ENCODE peak calls at places on chromosomes 11 and 22, in seven cellular contexts. L is stimulated activated CD8-positive, alpha-beta memory T cell treated with anti-CD3 and anti-CD28 coated beads, Interleukin-2, amount 100 ng/mL, for 48 hours; F is RPMI7951; O is activated effector memory CD4-positive, alpha-beta T cell treated with Interleukin-2 at 50 U/mL for 16 hours; P is upper lobe of right lung; Z is lung; R is endothelial cell. E is an unnamed sample.

GRCh38 chr22:37735054-37735453 is 38.2 kb downstream of the TRIOBP start:
- DNase-seq in L (no peak), F (peak), O (no peak), P (peak), Z (no peak), R (peak), E (peak)

GRCh38 chr11:109864161-109864661 is 229.0 kb upstream of the ZC3H12C start:
- DNase-seq in L (no peak), F (peak), O (no peak), P (no peak), Z (no peak), R (no peak), E (peak)

GRCh38 chr11:86800076-86800955 is at the start of gene PRSS23:
- DNase-seq in L (peak), F (peak), O (no peak), P (peak), Z (peak), R (peak), E (peak)

GRCh38 chr11:17593466-17594245 is 46.6 kb downstream of the OTOG start:
- DNase-seq in L (no peak), F (no peak), O (no peak), P (peak), Z (no peak), R (no peak), E (peak)

GRCh38 chr11:117218133-117218915 is 13.5 kb downstream of the PCSK7 start:
- DNase-seq in L (no peak), F (no peak), O (no peak), P (peak), Z (no peak), R (no peak), E (no peak)

GRCh38 chr22:39624501-39624821 is 53.9 kb downstream of the CACNA1I start:
- DNase-seq in L (no peak), F (no peak), O (no peak), P (no peak), Z (no peak), R (no peak), E (no peak)

GRCh38 chr11:45089845-45090499 is 56.5 kb upstream of the PRDM11 start:
- DNase-seq in L (no peak), F (peak), O (no peak), P (no peak), Z (no peak), R (no peak), E (no peak)

GRCh38 chr11:1701041-1701807 is 4.2 kb downstream of the KRTAP5-6 start:
- DNase-seq in L (no peak), F (no peak), O (no peak), P (no peak), Z (no peak), R (no peak), E (no peak)

GRCh38 chr11:42239102-42239501 is 779.6 kb upstream of the LRRC4C start:
- DNase-seq in L (no peak), F (peak), O (no peak), P (no peak), Z (no peak), R (no peak), E (peak)

GRCh38 chr11:45388472-45388871 is 102.3 kb upstream of the SYT13 start:
- DNase-seq in L (no peak), F (no peak), O (no peak), P (no peak), Z (no peak), R (no peak), E (no peak)

GRCh38 chr11:111414936-111415335 is 35.9 kb upstream of the POU2AF1 start:
- DNase-seq in L (no peak), F (no peak), O (no peak), P (no peak), Z (no peak), R (no peak), E (no peak)

GRCh38 chr11:17683378-17684161 is 35.8 kb upstream of the MYOD1 start:
- DNase-seq in L (no peak), F (peak), O (no peak), P (no peak), Z (no peak), R (no peak), E (peak)

GRCh38 chr22:28768701-28769393 is 3.6 kb upstream of the CCDC117 start:
- DNase-seq in L (no peak), F (no peak), O (no peak), P (no peak), Z (no peak), R (no peak), E (no peak)

GRCh38 chr11:96122601-96123044 is 198.7 kb upstream of the MTMR2 start:
- DNase-seq in L (no peak), F (peak), O (no peak), P (no peak), Z (no peak), R (no peak), E (peak)

GRCh38 chr22:17946691-17947367 is 77.5 kb downstream of the MICAL3 start:
- DNase-seq in L (no peak), F (no peak), O (no peak), P (no peak), Z (no peak), R (no peak), E (no peak)

GRCh38 chr22:31036671-31037550 is 44.2 kb upstream of the SMTN start:
- DNase-seq in L (no peak), F (peak), O (no peak), P (no peak), Z (no peak), R (no peak), E (peak)

GRCh38 chr11:1931326-1931725 is 11.8 kb downstream of the TNNT3 start:
- DNase-seq in L (no peak), F (no peak), O (no peak), P (peak), Z (no peak), R (no peak), E (peak)

GRCh38 chr11:125371451-125371935 is 124.6 kb downstream of the FEZ1 start:
- DNase-seq in L (no peak), F (no peak), O (no peak), P (peak), Z (no peak), R (no peak), E (peak)

GRCh38 chr11:27120211-27120610 is 79.6 kb downstream of the BBOX1 start:
- DNase-seq in L (no peak), F (no peak), O (no peak), P (no peak), Z (no peak), R (no peak), E (no peak)

GRCh38 chr11:123197711-123198110 is 2.7 kb upstream of the CLMP start:
- DNase-seq in L (no peak), F (peak), O (no peak), P (no peak), Z (no peak), R (no peak), E (peak)

GRCh38 chr11:10304495-10305261 is at the start of gene ADM:
- DNase-seq in L (no peak), F (peak), O (no peak), P (peak), Z (peak), R (peak), E (peak)

GRCh38 chr11:78351979-78352731 is 65.5 kb downstream of the GAB2 start:
- DNase-seq in L (no peak), F (no peak), O (no peak), P (no peak), Z (no peak), R (no peak), E (peak)

GRCh38 chr11:109424893-109425292 is 2.9 kb downstream of the C11orf87 start:
- DNase-seq in L (no peak), F (no peak), O (no peak), P (peak), Z (no peak), R (peak), E (peak)

GRCh38 chr22:32411388-32411787 is 659 bp downstream of the RTCB start:
- DNase-seq in L (no peak), F (no peak), O (no peak), P (no peak), Z (no peak), R (no peak), E (peak)

GRCh38 chr22:48309115-48309705 is 1518.5 kb downstream of the BRD1 start:
- DNase-seq in L (no peak), F (no peak), O (no peak), P (no peak), Z (no peak), R (no peak), E (peak)

GRCh38 chr11:102494216-102494615 is 36.3 kb downstream of the MMP7 start:
- DNase-seq in L (no peak), F (peak), O (no peak), P (no peak), Z (no peak), R (no peak), E (no peak)

GRCh38 chr11:72574046-72574445 is 100.2 kb downstream of the PDE2A start:
- DNase-seq in L (no peak), F (no peak), O (no peak), P (peak), Z (no peak), R (no peak), E (peak)

GRCh38 chr11:126874276-126874675 is 126.3 kb downstream of the KIRREL3 start:
- DNase-seq in L (no peak), F (no peak), O (no peak), P (no peak), Z (no peak), R (no peak), E (no peak)

GRCh38 chr11:8683115-8683807 is 669 bp downstream of the RPL27A start:
- DNase-seq in L (no peak), F (no peak), O (no peak), P (peak), Z (no peak), R (no peak), E (no peak)

GRCh38 chr11:84146826-84147225 is 860.7 kb upstream of the CCDC90B start:
- DNase-seq in L (no peak), F (no peak), O (no peak), P (no peak), Z (no peak), R (no peak), E (no peak)

GRCh38 chr11:17197431-17197898 is 10.3 kb downstream of the PIK3C2A start:
- DNase-seq in L (no peak), F (peak), O (no peak), P (no peak), Z (no peak), R (no peak), E (no peak)

GRCh38 chr11:121449123-121449522 is 3.0 kb upstream of the SORL1 start:
- DNase-seq in L (no peak), F (no peak), O (no peak), P (no peak), Z (no peak), R (no peak), E (no peak)

GRCh38 chr11:57493507-57494503 is 21.7 kb downstream of the SLC43A1 start:
- DNase-seq in L (peak), F (peak), O (peak), P (peak), Z (peak), R (peak), E (peak)

GRCh38 chr11:67389477-67389876 is 2.3 kb upstream of the RAD9A start:
- DNase-seq in L (no peak), F (no peak), O (no peak), P (no peak), Z (no peak), R (peak), E (peak)

GRCh38 chr11:10931761-10932700 is 74.2 kb upstream of the ZBED5 start:
- DNase-seq in L (no peak), F (no peak), O (no peak), P (peak), Z (peak), R (peak), E (peak)